ENCODE peak calls at places on chromosomes 11 and 22, in four cellular contexts. O is body of pancreas, A is upper lobe of right lung, S is A549. F is an unnamed sample. For H3K4me1 and H3K9me3, the result is how much of the 10 kb centered on the place peaks cover.

GRCh38 chr22:24333301-24333700 is 62.7 kb downstream of the SPECC1L start:
- DNase-seq in S (no peak), O (no peak), A (no peak), F (no peak)

GRCh38 chr11:119357069-119357468 is 10.6 kb upstream of the MFRP start:
- DNase-seq in S (no peak), A (no peak), O (no peak), F (no peak)

GRCh38 chr22:50139843-50140415 is 30.6 kb upstream of the PANX2 start:
- DNase-seq in O (no peak), S (no peak), A (no peak), F (no peak)

GRCh38 chr11:83659466-83659865 is 373.3 kb upstream of the CCDC90B start:
- DNase-seq in S (no peak), A (no peak), O (no peak), F (no peak)

GRCh38 chr11:114774599-114775365 is 96.5 kb downstream of the NXPE2 start:
- DNase-seq in S (peak), O (peak), A (no peak), F (peak)

GRCh38 chr11:93606721-93607120 is 54.8 kb upstream of the CEP295 start:
- DNase-seq in S (no peak), A (no peak), O (no peak), F (no peak)

GRCh38 chr22:38186429-38186828 is 4.8 kb upstream of the PLA2G6 start:
- DNase-seq in S (no peak), O (no peak), A (no peak), F (no peak)

GRCh38 chr22:19143967-19144400 is 467 bp downstream of the ESS2 start:
- DNase-seq in S (no peak), O (no peak), A (no peak), F (no peak)

GRCh38 chr11:57379732-57380131 is 1.2 kb downstream of the PRG3 start:
- DNase-seq in S (no peak), A (no peak), O (no peak), F (peak)

GRCh38 chr11:69718147-69718546 is 14.3 kb upstream of the FGF19 start:
- DNase-seq in S (peak), O (no peak), A (no peak), F (peak)

GRCh38 chr11:19959697-19960096 is 200.6 kb downstream of the DBX1 start:
- DNase-seq in A (no peak), O (no peak), S (no peak), F (no peak)

GRCh38 chr11:56048480-56048879 is 21.0 kb downstream of the OR5AS1 start:
- DNase-seq in O (no peak), S (no peak), A (no peak), F (no peak)

GRCh38 chr22:39490135-39490798 is 11.8 kb upstream of the MIEF1 start:
- DNase-seq in A (peak), O (peak), S (peak), F (peak)

GRCh38 chr22:37635157-37635556 is 4.3 kb upstream of the SH3BP1 start:
- DNase-seq in S (no peak), O (no peak), A (no peak), F (no peak)

GRCh38 chr11:122882809-122883681 is 486 bp downstream of the JHY start:
- DNase-seq in O (peak), A (peak), S (peak), F (peak)

GRCh38 chr11:27266125-27266524 is 96.9 kb downstream of the CCDC34 start:
- DNase-seq in O (no peak), A (no peak), S (no peak), F (no peak)

GRCh38 chr11:129694538-129694937 is 121.1 kb upstream of the TMEM45B start:
- DNase-seq in A (peak), S (no peak), O (no peak), F (no peak)

GRCh38 chr11:60937811-60938210 is 13.6 kb downstream of the TMEM132A start:
- DNase-seq in O (no peak), S (no peak), A (peak), F (no peak)

GRCh38 chr22:46290121-46290842 is 6.4 kb upstream of the GTSE1 start:
- DNase-seq in A (no peak), S (no peak), O (no peak), F (no peak)

GRCh38 chr22:19691721-19692341 is 22.5 kb upstream of the SEPTIN5 start:
- DNase-seq in A (peak), S (peak), O (no peak), F (no peak)

GRCh38 chr11:67635231-67635521 is 4.4 kb downstream of the TBX10 start:
- DNase-seq in A (no peak), O (no peak), S (no peak), F (no peak)

GRCh38 chr11:28077524-28077923 is 30.4 kb downstream of the KIF18A start:
- DNase-seq in S (no peak), O (no peak), A (no peak), F (no peak)

GRCh38 chr11:69773626-69774353 is 1.4 kb downstream of the FGF4 start:
- DNase-seq in S (no peak), A (no peak), O (no peak), F (no peak)

GRCh38 chr11:71183878-71184277 is 68.5 kb downstream of the SHANK2 start:
- DNase-seq in S (no peak), A (peak), O (no peak), F (peak)

GRCh38 chr22:23749747-23750373 is 1.1 kb downstream of the ZNF70 start:
- DNase-seq in O (no peak), A (no peak), S (no peak), F (no peak)

GRCh38 chr11:78432956-78433355 is 15.3 kb upstream of the GAB2 start:
- DNase-seq in S (no peak), A (no peak), O (no peak), F (no peak)

GRCh38 chr11:79971255-79971654 is 530.4 kb upstream of the TENM4 start:
- DNase-seq in O (no peak), A (no peak), S (no peak), F (no peak)

GRCh38 chr11:66864924-66865697 is 8.2 kb downstream of the LRFN4 start:
- DNase-seq in A (no peak), O (no peak), S (no peak), F (no peak)

GRCh38 chr11:125941606-125942275 is 4.1 kb upstream of the VSIG10L2 start:
- DNase-seq in O (peak), A (peak), S (peak), F (peak)

GRCh38 chr11:62266558-62266957 is 3.4 kb upstream of the SCGB2A2 start:
- DNase-seq in O (no peak), S (no peak), A (no peak), F (no peak)

GRCh38 chr11:1827931-1828330 is 6.9 kb upstream of the SYT8 start:
- DNase-seq in A (no peak), O (no peak), S (no peak), F (no peak)

GRCh38 chr11:113697798-113698407 is 8.2 kb downstream of the TMPRSS5 start:
- DNase-seq in O (no peak), A (no peak), S (no peak), F (no peak)

GRCh38 chr11:44257338-44258189 is 52.4 kb downstream of the ALX4 start:
- DNase-seq in S (no peak), O (no peak), A (no peak), F (no peak)

GRCh38 chr11:129280027-129280811 is 88.1 kb upstream of the ARHGAP32 start:
- DNase-seq in O (no peak), A (no peak), S (no peak), F (no peak)

DNA sequence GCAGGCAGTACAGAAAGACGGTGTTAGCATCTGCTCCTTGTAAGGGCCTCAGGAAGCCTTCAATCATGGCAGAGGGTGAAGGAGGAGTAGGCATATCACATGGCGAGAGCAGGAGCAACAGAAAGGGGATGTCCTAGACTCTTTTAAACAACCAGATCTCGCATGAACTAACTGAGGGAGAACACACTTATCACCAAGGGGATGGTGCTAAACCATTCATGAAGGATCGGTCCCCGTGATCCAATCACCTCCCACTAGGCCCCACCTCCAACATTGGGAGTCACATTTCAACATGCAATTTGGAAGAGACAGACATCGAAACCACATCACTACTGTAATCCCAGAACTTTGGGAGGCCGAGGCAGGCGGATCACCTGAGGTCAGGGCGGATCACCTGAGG is 39.9 kb upstream of the LIPT2 start:
- DNase-seq in S (no peak), A (no peak), O (no peak), F (no peak)
- H3K4me1 ChIP-seq in S (under half), A (under half), O (under half), F (under half)

DNA sequence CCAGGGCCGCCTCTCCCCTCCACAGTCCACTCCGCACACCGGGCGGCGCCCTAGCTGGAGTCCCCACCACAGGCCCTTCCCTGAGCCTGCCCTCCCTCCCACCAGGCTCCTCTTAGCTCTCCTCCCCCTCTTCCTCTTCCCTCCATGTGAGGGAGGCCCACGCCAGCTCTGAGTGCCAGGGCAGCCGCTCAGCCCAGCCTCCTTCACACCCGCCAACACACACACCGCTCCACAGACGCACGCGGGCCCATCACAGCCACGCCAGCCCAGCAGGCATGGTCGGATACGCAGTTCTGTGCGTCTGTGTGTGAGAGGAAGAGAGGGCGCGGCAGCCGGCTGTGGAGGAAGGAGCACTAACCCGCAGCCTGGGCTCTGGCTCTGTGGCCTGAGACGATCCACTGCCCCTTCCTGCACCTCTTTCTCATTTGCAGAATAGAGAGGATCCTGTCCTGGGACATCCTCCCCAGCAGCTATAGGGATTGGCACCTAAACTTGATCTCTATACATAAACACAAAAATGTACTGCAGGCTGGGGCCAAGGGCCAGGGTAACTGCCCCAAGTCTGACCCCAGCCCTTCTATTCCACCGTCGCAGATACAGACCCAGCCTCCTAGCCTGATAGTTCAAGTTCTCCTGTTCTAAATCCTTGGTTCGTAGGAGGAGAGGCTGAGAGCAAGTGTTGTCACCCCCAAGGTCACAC is 3.5 kb downstream of the CHRM4 start:
- DNase-seq in O (no peak), A (no peak), S (no peak), F (no peak)
- H3K4me3 ChIP-seq in O (no peak), A (no peak), S (no peak), F (no peak)

GRCh38 chr22:35664955-35665577 is 16.8 kb downstream of the APOL6 start:
- DNase-seq in O (no peak), S (no peak), A (no peak), F (no peak)
- H3K9me3 ChIP-seq in O (under half), S (under half), A (under half), F (under half)

GRCh38 chr22:22655452-22656108 is 11.2 kb downstream of the GGTLC2 start:
- DNase-seq in O (no peak), S (no peak), A (no peak), F (no peak)
- H3K4me1 ChIP-seq in O (under half), S (under half), A (under half), F (under half)

GRCh38 chr11:12402691-12403120 is 25.3 kb downstream of the PARVA start:
- DNase-seq in S (no peak), O (no peak), A (no peak), F (no peak)
- H3K4me3 ChIP-seq in S (no peak), O (no peak), A (no peak), F (no peak)

GRCh38 chr11:117009905-117010605 is 88.2 kb downstream of the SIK3 start:
- DNase-seq in S (no peak), A (no peak), O (no peak), F (no peak)
- H3K9me3 ChIP-seq in S (under half), A (under half), O (under half), F (under half)

GRCh38 chr22:42926768-42927167 is 69.7 kb upstream of the ARFGAP3 start:
- DNase-seq in S (no peak), A (peak), O (no peak), F (no peak)

GRCh38 chr22:42925598-42925997 is 68.5 kb upstream of the ARFGAP3 start:
- DNase-seq in S (no peak), A (peak), O (no peak), F (no peak)

GRCh38 chr22:42924436-42924835 is 67.4 kb upstream of the ARFGAP3 start:
- DNase-seq in S (no peak), A (peak), O (no peak), F (no peak)

GRCh38 chr22:42927966-42928365 is 70.9 kb upstream of the ARFGAP3 start:
- DNase-seq in A (no peak), O (no peak), S (no peak), F (no peak)

DNA sequence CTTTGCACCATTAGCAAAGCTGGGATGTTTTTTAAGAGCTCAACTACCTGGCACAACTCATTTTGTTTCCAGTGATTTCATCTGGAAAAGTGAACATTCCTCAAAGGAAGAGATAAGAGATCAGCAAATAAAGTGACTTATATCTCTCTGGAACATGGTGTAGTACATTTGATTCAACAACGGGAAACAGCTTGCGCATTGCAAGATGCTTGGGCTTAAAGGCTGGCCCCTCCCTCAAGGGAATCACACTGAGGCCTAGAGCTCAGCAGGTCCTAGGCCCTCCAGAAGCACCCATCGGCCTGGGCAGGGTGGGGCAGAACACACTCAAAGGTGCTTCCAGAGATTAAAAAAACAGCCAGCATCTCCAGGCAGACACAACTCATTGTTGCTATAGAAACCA is 69.0 kb upstream of the ARFGAP3 start:
- DNase-seq in O (no peak), S (no peak), A (peak), F (no peak)
- H3K4me1 ChIP-seq in O (half or more), S (half or more), A (half or more), F (under half)

DNA sequence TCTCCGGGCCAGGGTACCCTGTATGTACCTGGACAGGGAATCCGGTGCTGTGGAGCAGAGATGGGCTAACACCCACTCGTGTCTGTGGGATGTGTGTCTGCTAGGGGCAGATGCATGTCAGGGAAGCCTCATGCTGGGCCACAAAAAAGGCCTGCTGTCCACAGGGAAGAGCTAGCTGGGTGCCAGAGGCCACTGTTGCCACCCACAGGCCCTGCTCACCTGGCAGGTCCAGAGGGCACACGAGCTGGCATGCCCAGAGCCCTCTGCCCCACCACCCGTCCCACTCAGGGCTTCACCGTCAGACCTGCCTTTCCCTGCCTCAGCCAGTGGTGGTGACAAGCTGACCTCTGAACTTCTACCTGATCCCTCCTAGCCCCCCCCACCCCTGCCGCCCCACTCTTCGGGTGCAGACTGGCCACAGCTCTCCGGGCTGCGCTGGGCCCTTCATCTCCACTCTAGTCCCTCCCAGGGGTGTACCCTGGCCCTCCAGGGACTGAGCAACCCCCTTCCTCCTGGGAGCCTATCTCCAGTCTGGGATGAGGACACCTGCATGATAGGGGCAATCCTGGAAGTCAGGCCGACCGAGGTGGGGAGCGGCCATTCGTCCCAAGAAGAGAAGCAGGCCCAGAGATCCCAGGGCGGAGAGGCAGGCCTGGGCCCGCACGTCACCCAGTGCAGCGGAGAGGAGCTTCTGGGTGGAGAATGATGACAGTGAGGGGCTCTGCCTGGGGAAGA is 1.3 kb downstream of the SLC25A22 start:
- DNase-seq in O (no peak), A (no peak), S (no peak), F (no peak)
- H3K4me3 ChIP-seq in O (peak), A (peak), S (peak), F (peak)

DNA sequence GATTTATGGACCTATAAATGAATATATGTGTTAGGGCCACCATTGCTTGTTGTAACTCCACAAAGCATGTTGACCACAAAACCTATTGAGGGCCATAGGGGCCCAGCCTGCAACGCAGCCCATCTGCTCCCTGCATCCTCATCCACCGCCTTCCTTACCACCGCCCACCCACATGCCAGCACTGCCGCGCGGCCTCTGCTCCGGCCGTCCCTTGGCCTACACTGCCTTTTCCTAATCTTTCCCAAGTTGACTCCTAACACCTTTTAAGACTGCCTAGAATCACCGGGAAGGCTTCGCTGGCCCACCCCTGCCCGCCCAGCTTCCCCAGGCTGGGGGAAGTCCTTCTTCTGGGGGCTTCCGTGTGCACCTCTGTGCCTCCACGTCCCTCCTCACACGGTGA is 55.0 kb downstream of the SNX19 start:
- DNase-seq in S (no peak), O (no peak), A (no peak), F (no peak)
- H3K9me3 ChIP-seq in S (under half), O (under half), A (under half), F (under half)